ENCODE peak calls at places on chromosome 4, in four cellular contexts. P is MM.1S, G is OCI-LY7, A is hepatocyte. C is an unnamed sample. For H3K4me1, the result is how much of the 10 kb centered on the place peaks cover.

GRCh38 chr4:83516042-83516772 is 19.7 kb upstream of the GPAT3 start:
- DNase-seq in A (no peak), P (no peak), G (no peak), C (no peak)

GRCh38 chr4:136097676-136098075 is 1434.6 kb downstream of the PCDH18 start:
- DNase-seq in G (no peak), A (no peak), P (no peak), C (no peak)

GRCh38 chr4:1360423-1361283 is 13.6 kb downstream of the UVSSA start:
- DNase-seq in P (no peak), G (no peak), A (no peak), C (no peak)

GRCh38 chr4:125187221-125187620 is 127.5 kb upstream of the FAT4 start:
- DNase-seq in P (no peak), G (no peak), A (no peak), C (no peak)

GRCh38 chr4:5034206-5034605 is 14.9 kb upstream of the CYTL1 start:
- DNase-seq in P (no peak), G (no peak), A (no peak), C (no peak)

GRCh38 chr4:165873298-165874071 is 448 bp downstream of the TLL1 start:
- DNase-seq in P (peak), A (peak), G (no peak), C (peak)

GRCh38 chr4:76640252-76640925 is 205.4 kb downstream of the SHROOM3 start:
- DNase-seq in G (no peak), A (no peak), P (peak), C (no peak)

GRCh38 chr4:97646997-97647396 is 496.3 kb downstream of the STPG2 start:
- DNase-seq in G (no peak), P (no peak), A (peak), C (no peak)

GRCh38 chr4:182179751-182180150 is 63.5 kb upstream of the TENM3 start:
- DNase-seq in G (no peak), P (no peak), A (no peak), C (no peak)

GRCh38 chr4:182175788-182176519 is 67.2 kb upstream of the TENM3 start:
- DNase-seq in A (no peak), G (no peak), P (no peak), C (no peak)

GRCh38 chr4:182174979-182175378 is 68.2 kb upstream of the TENM3 start:
- DNase-seq in P (no peak), G (no peak), A (no peak), C (no peak)

GRCh38 chr4:182177166-182177565 is 66.0 kb upstream of the TENM3 start:
- DNase-seq in P (no peak), G (no peak), A (no peak), C (no peak)

DNA sequence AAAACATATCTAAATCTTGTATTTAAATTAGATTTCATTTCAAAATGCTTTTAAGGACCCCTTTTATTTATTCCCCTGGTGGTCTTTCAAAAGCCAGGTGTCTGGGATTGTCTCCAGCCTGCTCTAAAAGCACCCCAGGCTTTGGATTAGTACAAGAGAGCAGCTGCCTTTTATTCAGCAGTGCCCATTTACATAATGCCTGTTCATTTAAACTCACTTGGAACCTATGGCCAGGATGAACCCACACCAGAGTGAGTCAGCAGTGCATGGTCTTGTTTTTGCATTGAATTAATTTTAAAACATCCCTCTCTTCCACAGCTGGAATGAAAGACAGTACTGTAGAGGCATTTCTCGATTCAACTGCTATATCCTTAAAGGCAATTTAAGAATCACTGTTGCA is 64.1 kb upstream of the TENM3 start:
- DNase-seq in A (no peak), P (no peak), G (no peak), C (peak)
- TF ChIP-seq EZH2phosphoT487 in A (no peak), P (no peak), G (no peak), C (peak)

GRCh38 chr4:147823135-147823534 is 91.2 kb downstream of the ARHGAP10 start:
- DNase-seq in P (no peak), G (no peak), A (no peak), C (no peak)

GRCh38 chr4:147824316-147824715 is 92.4 kb downstream of the ARHGAP10 start:
- DNase-seq in A (no peak), P (no peak), G (no peak), C (no peak)

GRCh38 chr4:147822128-147822527 is 90.2 kb downstream of the ARHGAP10 start:
- DNase-seq in G (no peak), P (no peak), A (peak), C (no peak)

GRCh38 chr4:147820975-147821374 is 89.1 kb downstream of the ARHGAP10 start:
- DNase-seq in G (no peak), P (no peak), A (no peak), C (no peak)

DNA sequence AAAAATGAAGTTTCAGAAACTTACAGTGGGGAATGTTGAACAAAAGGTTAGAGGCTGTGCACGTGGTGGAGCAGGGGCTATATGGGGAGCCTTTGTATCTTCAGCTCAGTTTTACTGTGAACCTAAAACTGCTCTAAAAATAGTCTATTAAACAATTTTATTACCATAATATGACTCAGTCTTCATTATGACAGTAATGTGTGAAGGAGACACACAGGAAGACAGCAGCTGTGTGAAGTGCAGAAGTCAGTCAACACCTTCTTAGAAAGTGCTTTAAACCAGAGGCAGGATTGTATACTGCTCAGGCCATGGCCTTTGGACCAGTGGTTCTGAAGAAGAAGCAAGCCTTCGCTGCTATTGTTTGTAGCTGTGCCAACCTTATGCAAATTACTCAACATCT is 89.7 kb downstream of the ARHGAP10 start:
- DNase-seq in G (no peak), A (no peak), P (no peak), C (no peak)
- H3K4me1 ChIP-seq in G (under half), A (under half), P (under half), C (under half)

DNA sequence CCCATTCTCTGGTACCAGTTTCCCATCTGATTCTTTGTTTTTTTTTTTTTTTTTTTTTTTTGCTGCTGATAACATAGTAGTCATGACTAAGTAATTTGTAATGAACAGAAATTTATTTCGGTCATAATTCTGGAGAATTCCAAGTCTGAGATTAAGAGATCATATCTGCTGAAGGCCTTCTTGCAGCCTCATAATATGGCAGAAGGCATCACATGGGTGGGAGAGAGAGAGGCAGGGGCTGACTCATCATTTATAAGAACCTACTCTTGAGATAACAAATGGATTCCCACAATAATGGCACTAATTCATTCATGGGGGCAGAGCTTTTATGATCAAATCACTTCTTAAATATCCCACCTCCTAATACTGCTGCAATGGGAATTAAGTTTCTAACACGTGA is 1034.3 kb downstream of the STIM2 start:
- DNase-seq in P (no peak), G (no peak), A (no peak), C (no peak)
- TF ChIP-seq EZH2phosphoT487 in P (no peak), G (no peak), A (no peak), C (no peak)

DNA sequence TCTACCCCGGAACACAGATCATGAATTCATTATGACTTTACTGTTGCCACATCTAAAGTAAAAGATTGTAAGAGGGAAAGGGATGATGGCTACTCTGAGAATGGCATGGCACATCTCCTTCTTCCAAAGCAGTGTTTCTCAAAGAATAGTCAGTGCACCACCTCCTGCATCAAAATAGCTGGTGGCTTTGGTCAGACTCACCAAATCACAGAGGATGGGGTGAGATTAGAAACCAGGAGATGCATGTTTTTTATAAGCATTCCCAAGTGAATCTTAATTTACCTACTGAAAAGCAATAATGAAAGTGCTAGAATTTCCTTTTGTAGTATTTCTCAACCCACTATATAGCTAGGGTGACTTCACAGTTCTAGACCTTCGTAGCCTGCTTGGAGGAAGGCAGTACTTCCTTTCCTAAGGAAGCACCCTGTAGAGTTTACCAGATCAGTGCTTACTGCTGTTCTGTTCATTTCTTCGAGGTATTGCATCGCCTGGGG is 340.8 kb upstream of the KLF3 start:
- DNase-seq in P (no peak), A (no peak), G (no peak), C (no peak)
- H3K4me1 ChIP-seq in P (under half), A (under half), G (under half), C (under half)

C was measured in neural progenitor cell.